ENCODE peak calls at places on chromosomes 11 and 22, in eight cellular contexts. W is prostate gland, Z is tibial artery, F is vagina, M is esophagus muscularis mucosa, Q is A549, E is left ventricle myocardium inferior, D is body of pancreas. B is an unnamed sample.

GRCh38 chr11:45663486-45664375 is 1.7 kb downstream of the CHST1 start:
- DNase-seq in Z (no peak), F (no peak), E (no peak), W (no peak), D (no peak), M (no peak), Q (no peak), B (peak; percentile 72)

GRCh38 chr11:59614277-59615131 is 1.1 kb downstream of the OSBP start:
- DNase-seq in D (no peak), F (no peak), Z (no peak), Q (no peak), M (no peak), W (peak; percentile 5), E (no peak), B (no peak)

GRCh38 chr11:46658259-46658658 is 40.9 kb downstream of the ATG13 start:
- DNase-seq in F (no peak), M (no peak), D (peak; percentile 27), Z (peak; percentile 82), E (peak; percentile 62), W (no peak), Q (no peak), B (no peak)

GRCh38 chr11:105579111-105579510 is 30.8 kb upstream of the GRIA4 start:
- DNase-seq in Q (no peak), M (no peak), E (no peak), F (no peak), Z (no peak), D (no peak), W (no peak), B (no peak)

GRCh38 chr11:74037309-74037708 is 28.4 kb upstream of the UCP3 start:
- DNase-seq in W (no peak), M (no peak), F (no peak), E (no peak), Z (no peak), D (no peak), Q (no peak), B (no peak)

GRCh38 chr11:73464347-73464746 is 88.1 kb downstream of the RELT start:
- DNase-seq in M (no peak), Q (no peak), E (no peak), F (no peak), D (no peak), Z (no peak), W (no peak), B (no peak)

GRCh38 chr11:37502202-37502601 is 904.2 kb upstream of the RAG2 start:
- DNase-seq in Z (no peak), Q (no peak), E (no peak), D (no peak), F (no peak), M (no peak), W (no peak), B (no peak)

GRCh38 chr11:99320769-99321290 is 300.1 kb downstream of the CNTN5 start:
- DNase-seq in M (no peak), W (no peak), D (no peak), E (no peak), F (no peak), Z (no peak), Q (no peak), B (no peak)

GRCh38 chr11:4577761-4578160 is 3.8 kb upstream of the OR52I2 start:
- DNase-seq in M (no peak), F (no peak), D (no peak), W (no peak), E (no peak), Z (no peak), Q (no peak), B (no peak)

GRCh38 chr22:43293661-43294392 is 49.3 kb downstream of the SCUBE1 start:
- DNase-seq in D (no peak), W (peak; percentile 69), F (no peak), Q (peak; percentile 32), E (no peak), Z (no peak), M (peak; percentile 96), B (no peak)

GRCh38 chr22:22094921-22095320 is 112.3 kb upstream of the TOP3B start:
- DNase-seq in E (no peak), Q (no peak), Z (no peak), F (no peak), M (no peak), D (no peak), W (no peak), B (no peak)

GRCh38 chr11:74676596-74676995 is 54.6 kb downstream of the CHRDL2 start:
- DNase-seq in F (no peak), D (no peak), Z (no peak), Q (no peak), E (no peak), M (no peak), W (no peak), B (peak; percentile 71)

GRCh38 chr11:34599406-34599901 is 21.4 kb upstream of the EHF start:
- DNase-seq in W (no peak), E (no peak), M (no peak), F (no peak), Z (no peak), D (no peak), Q (peak; percentile 76), B (no peak)

GRCh38 chr11:924406-925157 is 1.1 kb upstream of the AP2A2 start:
- DNase-seq in D (no peak), F (no peak), Z (no peak), W (no peak), Q (no peak), E (peak; percentile 32), M (no peak), B (no peak)

DNA sequence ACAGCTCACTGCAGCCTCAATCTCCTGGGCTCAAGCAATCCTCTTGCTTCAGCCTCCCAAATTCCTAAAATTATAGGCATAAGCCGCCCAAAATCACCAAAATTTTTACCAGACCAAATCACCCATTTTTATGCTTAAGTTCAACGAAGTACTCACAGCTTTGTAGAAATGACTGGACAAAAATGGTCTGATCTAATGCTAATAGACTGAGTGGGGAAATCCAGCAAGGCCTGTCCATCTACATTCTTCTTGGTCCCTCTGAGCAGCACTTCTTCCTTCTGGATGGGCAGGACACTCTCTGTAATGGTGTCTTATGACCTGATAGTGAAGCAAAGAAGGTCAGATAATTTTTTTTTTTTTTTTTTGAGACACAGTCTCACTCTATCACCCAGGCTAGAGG is 18.7 kb upstream of the OR6X1 start:
- DNase-seq in M (no peak), E (no peak), W (no peak), F (no peak), D (no peak), Z (no peak), Q (no peak), B (no peak)
- H3K9me3 ChIP-seq in M (no peaks in the 10 kb centered on the region), E (no peaks in the 10 kb centered on the region), W (no peaks in the 10 kb centered on the region), F (no peaks in the 10 kb centered on the region), D (no peaks in the 10 kb centered on the region), Z (no peaks in the 10 kb centered on the region), Q (no peaks in the 10 kb centered on the region), B (no peaks in the 10 kb centered on the region)

DNA sequence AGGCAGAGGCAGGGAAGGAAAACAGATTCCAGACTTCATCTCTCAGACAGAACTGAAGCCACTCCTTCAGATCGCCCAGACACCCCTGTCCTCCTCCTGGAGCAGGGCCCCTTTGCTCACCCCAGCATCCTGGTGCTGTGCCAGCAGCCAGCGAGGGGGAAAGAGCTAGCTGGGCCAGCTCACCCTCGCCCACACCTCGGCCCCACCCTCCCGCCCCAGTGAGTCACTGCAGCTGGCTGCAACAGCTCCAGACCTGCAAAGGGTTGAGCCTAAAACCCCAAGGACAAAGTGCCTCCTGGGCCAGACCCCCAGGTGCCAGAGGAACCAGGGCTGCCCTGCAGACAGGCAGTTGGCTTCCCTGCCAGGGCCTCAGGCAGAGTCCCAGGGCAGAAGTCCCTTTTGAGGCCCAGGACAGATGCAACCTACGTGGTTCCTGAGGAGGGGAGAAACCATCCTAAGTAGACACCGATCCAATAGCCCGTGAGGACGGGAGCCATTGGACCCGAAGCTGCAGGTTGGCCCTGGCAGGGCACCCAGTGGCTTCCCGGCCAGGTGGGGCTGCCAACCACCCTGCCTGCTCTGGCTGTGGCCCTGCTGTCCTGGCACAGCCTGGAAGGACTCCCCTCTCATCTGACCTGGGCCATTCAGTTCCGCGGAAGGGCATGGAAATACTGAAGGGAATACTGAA is 7.2 kb downstream of the AHNAK start:
- DNase-seq in M (no peak), E (peak; percentile 63), F (no peak), W (no peak), Z (no peak), Q (peak; percentile 56), D (peak; percentile 49), B (peak; percentile 90)
- H3K27ac ChIP-seq in M (peak overlapping the region; percentile 100), E (peak overlapping the region; percentile 100), F (peak overlapping the region; percentile 100), W (peak overlapping the region; percentile 99), Z (peak overlapping the region; percentile 98), Q (peak overlapping the region; percentile 98), D (peak overlapping the region; percentile 28), B (no peak overlapping the region)

DNA sequence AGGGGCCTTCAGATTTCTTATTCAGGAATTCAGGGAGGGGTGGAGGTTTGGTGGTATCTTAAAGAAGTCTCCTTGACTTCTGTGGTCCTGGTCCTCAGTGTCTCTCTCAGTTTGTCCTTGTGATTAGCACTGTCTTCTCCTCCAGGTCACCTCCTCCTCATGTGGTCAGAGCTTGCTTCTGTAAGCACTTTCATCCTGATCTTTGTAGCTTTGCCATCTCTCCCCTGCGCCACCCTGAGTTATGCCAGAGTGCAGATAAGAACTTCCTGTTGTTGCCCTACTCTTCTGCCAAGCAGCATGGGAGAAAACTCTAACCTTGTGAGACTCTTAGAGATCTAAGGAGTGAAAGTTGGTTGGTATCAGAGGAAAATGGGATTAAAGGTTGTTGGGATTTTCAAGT is 30.9 kb downstream of the MICAL2 start:
- DNase-seq in E (no peak), F (no peak), D (no peak), M (no peak), Q (no peak), W (no peak), Z (no peak), B (no peak)
- H3K4me1 ChIP-seq in E (peaks cover 93% of the 10 kb centered on the region), F (peaks cover 79% of the 10 kb centered on the region), D (no peaks in the 10 kb centered on the region), M (peaks cover 80% of the 10 kb centered on the region), Q (peaks cover 43% of the 10 kb centered on the region), W (peaks cover 16% of the 10 kb centered on the region), Z (peaks cover 88% of the 10 kb centered on the region), B (peaks cover 25% of the 10 kb centered on the region)

DNA sequence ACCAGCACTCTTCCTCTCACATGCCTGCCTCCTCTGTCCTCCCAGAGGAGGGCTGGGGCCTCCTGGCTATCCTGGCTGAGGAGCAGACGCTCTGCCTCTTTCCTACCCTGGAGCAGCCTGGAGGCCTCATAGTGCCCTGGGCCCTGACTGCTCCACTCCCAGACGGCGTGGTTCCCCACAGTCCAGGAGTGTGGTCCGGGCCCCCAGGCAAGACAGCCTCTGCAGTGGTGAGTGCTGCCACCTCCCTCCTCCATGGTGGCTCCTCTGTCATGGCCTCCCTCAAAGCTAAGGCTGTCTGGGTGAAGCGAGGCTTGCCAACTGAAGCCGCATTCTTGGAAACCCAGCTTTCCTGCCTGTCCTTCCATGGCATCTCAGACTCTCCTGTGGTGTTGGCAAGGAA is 19.8 kb downstream of the GAB4 start:
- DNase-seq in D (no peak), W (no peak), E (no peak), M (no peak), Z (no peak), F (no peak), Q (no peak), B (no peak)
- H3K9me3 ChIP-seq in D (no peaks in the 10 kb centered on the region), W (no peaks in the 10 kb centered on the region), E (peaks cover 18% of the 10 kb centered on the region), M (peaks cover 6% of the 10 kb centered on the region), Z (peaks cover 4% of the 10 kb centered on the region), F (no peaks in the 10 kb centered on the region), Q (no peaks in the 10 kb centered on the region), B (peaks cover 1% of the 10 kb centered on the region)

DNA sequence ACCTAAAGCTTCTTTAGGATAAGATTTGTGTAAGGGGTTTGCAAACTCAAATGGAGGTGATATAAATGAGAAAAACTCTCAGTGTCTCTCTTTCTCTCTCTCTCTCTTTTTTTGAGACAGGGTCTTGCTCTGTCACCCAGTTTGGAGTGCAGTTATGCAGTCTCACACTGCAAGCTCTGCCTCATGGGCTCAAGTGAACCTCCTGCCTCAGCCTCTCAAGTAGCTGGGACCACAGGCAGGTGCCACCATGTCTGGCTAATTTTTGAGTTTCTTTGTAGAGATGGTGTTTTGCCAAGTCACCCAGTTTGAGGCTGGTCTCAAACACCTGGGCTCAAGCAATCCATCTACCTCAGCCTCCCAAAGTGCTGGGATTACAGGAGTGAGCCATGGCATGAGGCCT is 2.9 kb downstream of the BIRC3 start:
- DNase-seq in Z (no peak), M (no peak), W (no peak), F (no peak), D (no peak), Q (no peak), E (no peak), B (no peak)
- H3K27ac ChIP-seq in Z (peak overlapping the region; percentile 17), M (peak overlapping the region; percentile 87), W (peak overlapping the region; percentile 15), F (no peak overlapping the region), D (no peak overlapping the region), Q (peak overlapping the region; percentile 80), E (peak overlapping the region; percentile 83), B (no peak overlapping the region)